ENCODE peak calls at places on chromosome 20, in ten cellular contexts. O is gastrocnemius medialis; T is lung; P is cardiac muscle cell; W is left lung; D is activated CD8-positive, alpha-beta T cell treated with anti-CD3 and anti-CD28 coated beads for 36 hours; N is HFFc6; G is RWPE1; V is IMR-90; X is AG09309. Q is an unnamed sample.

GRCh38 chr20:59776059-59776603 is 157.3 kb downstream of the SYCP2 start:
- DNase-seq in G (no peak), D (no peak), N (no peak), O (no peak), W (no peak), T (no peak), P (no peak), X (no peak), V (no peak), Q (no peak)

GRCh38 chr20:15119852-15120251 is 782.4 kb upstream of the FLRT3 start:
- DNase-seq in P (no peak), G (no peak), W (no peak), O (no peak), N (no peak), T (no peak), V (no peak), X (no peak), D (no peak), Q (no peak)

GRCh38 chr20:12581644-12582350 is 427.0 kb upstream of the SPTLC3 start:
- DNase-seq in W (no peak), T (no peak), N (no peak), D (no peak), V (no peak), G (no peak), O (no peak), P (no peak), X (no peak), Q (no peak)

GRCh38 chr20:609371-609964 is 641 bp downstream of the TCF15 start:
- DNase-seq in P (no peak), N (no peak), V (no peak), T (no peak), O (no peak), G (no peak), D (no peak), X (no peak), W (no peak), Q (peak; percentile 39)

GRCh38 chr20:10242166-10242565 is 23.5 kb downstream of the SNAP25 start:
- DNase-seq in V (no peak), X (no peak), O (no peak), G (no peak), T (no peak), N (no peak), P (no peak), D (no peak), W (no peak), Q (no peak)

GRCh38 chr20:4645621-4646020 is 76.1 kb upstream of the PRND start:
- DNase-seq in P (no peak), N (no peak), D (no peak), W (no peak), O (no peak), T (no peak), X (no peak), V (no peak), G (no peak), Q (no peak)

GRCh38 chr20:32672315-32672981 is 1.3 kb downstream of the C20orf203 start:
- DNase-seq in T (no peak), W (no peak), D (peak; percentile 26), V (no peak), X (no peak), G (no peak), O (no peak), P (no peak), N (no peak), Q (peak; percentile 25)

GRCh38 chr20:59253325-59253724 is 47.1 kb upstream of the EDN3 start:
- DNase-seq in V (no peak), W (no peak), X (no peak), G (no peak), T (no peak), P (no peak), O (no peak), D (peak; percentile 49), N (no peak), Q (no peak)

GRCh38 chr20:17659801-17660200 is 22.2 kb downstream of the RRBP1 start:
- DNase-seq in N (no peak), V (no peak), W (no peak), T (no peak), O (no peak), D (no peak), P (no peak), G (no peak), X (no peak), Q (no peak)

GRCh38 chr20:58197185-58197469 is 31.3 kb downstream of the ANKRD60 start:
- DNase-seq in G (no peak), N (no peak), P (no peak), O (no peak), T (no peak), V (no peak), D (no peak), X (no peak), W (no peak), Q (no peak)

GRCh38 chr20:63326314-63327228 is 33.6 kb downstream of the COL20A1 start:
- DNase-seq in D (no peak), P (no peak), X (no peak), G (no peak), W (no peak), O (no peak), N (no peak), V (no peak), T (no peak), Q (no peak)

DNA sequence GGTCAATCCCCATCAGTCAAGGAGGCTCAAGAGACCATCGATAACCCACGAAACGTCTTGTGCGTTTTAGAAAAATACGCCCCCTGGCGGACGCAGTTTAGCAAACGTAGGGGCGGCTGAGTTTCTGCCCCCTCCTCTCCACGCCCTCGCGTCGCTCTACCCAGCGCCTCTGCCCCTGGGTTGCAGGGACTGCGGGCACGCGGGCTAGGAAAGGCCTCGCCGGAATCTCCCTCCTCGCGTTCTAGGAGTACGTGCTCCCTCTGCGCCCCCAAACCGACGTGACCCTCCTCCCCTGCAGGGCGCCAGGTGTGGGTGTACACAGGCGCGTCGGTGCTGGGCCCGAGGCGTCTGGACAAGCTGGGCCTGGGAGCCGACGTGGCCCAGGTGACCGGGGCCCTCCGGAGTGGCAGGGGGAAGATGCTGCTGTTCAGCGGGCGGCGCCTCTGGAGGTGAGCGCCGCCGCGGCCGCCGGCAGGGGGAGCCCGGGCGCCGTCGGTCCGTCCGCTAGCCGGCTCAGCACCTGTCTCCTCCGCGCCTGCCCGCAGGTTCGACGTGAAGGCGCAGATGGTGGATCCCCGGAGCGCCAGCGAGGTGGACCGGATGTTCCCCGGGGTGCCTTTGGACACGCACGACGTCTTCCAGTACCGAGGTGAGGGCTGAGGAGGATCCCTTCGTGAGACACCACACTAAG is 5.3 kb downstream of the MMP9 start:
- DNase-seq in V (peak; percentile 32), W (no peak), D (peak; percentile 83), N (no peak), X (no peak), P (peak; percentile 69), T (no peak), G (peak; percentile 83), O (no peak), Q (peak; percentile 90)
- TF ChIP-seq CTCF in V (peak; percentile 67), W (peak; percentile 91), D (peak; percentile 99), N (peak; percentile 88), X (peak; percentile 74), P (peak; percentile 70), T (peak; percentile 41), G (peak; percentile 100), O (peak; percentile 75), Q (peak; percentile 85)

GRCh38 chr20:43681468-43681942 is 14.6 kb downstream of the MYBL2 start:
- DNase-seq in T (no peak), O (no peak), W (no peak), X (no peak), G (no peak), P (peak; percentile 30), N (no peak), D (no peak), V (no peak), Q (peak; percentile 32)
- TF ChIP-seq CTCF in T (no peak), O (no peak), W (no peak), X (no peak), G (no peak), P (no peak), N (peak; percentile 55), D (no peak), V (no peak), Q (no peak)

GRCh38 chr20:53579581-53580375 is 13.9 kb downstream of the ZNF217 start:
- DNase-seq in W (peak; percentile 32), D (peak; percentile 50), N (peak; percentile 50), V (peak; percentile 60), G (peak; percentile 86), O (no peak), T (no peak), P (no peak), X (peak; percentile 75), Q (no peak)

GRCh38 chr20:53579266-53579580 is 14.4 kb downstream of the ZNF217 start:
- DNase-seq in W (peak; percentile 3), O (no peak), P (no peak), T (no peak), D (peak; percentile 32), V (no peak), G (no peak), X (no peak), N (no peak), Q (no peak)

GRCh38 chr20:53581444-53582311 is 12.0 kb downstream of the ZNF217 start:
- DNase-seq in N (no peak), D (peak; percentile 38), G (no peak), X (no peak), T (peak; percentile 15), O (no peak), W (no peak), V (no peak), P (no peak), Q (no peak)

GRCh38 chr20:53578492-53579222 is 15.0 kb downstream of the ZNF217 start:
- DNase-seq in O (peak; percentile 30), P (peak; percentile 90), X (peak; percentile 81), W (no peak), V (peak; percentile 89), T (peak; percentile 63), G (peak; percentile 94), N (peak; percentile 82), D (peak; percentile 69), Q (peak; percentile 70)

DNA sequence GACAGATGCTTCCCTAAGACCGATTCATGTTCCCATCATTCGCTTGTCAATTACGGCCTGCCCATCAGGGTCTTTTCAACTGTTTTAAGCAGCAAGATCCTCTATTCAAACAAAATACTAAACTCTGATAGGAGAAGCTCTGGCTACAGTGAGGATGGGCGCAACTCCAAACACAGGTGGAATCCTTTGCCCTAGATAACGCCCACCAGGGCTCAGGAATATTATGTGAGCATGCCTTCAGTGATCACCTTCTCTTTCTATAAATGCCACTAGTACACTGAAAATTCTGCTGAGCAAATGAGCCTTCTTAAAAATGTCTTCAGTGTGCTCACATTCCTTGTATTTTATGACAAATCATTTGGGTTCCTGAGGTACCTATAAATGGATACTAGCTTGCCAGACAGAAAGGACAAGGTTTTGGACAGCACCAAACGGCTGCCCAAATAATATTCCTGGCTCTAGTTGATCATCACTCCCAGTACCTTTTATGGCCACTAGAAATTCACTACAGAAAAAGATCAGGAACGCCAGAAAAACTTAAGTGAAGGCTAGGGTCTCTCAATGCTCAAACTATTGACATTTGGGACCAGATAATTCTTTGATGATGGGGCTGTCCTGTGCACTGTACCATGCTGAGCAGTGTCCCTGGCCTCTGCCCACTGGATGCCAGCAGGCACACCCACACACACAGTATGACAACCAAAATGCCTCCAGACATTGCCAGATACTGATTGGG is 13.1 kb downstream of the ZNF217 start:
- DNase-seq in P (no peak), N (no peak), W (peak; percentile 10), T (peak; percentile 27), G (no peak), O (no peak), V (no peak), D (no peak), X (no peak), Q (no peak)
- TF ChIP-seq CTCF in P (peak; percentile 11), N (peak; percentile 62), W (no peak), T (no peak), G (no peak), O (no peak), V (peak; percentile 16), D (no peak), X (no peak), Q (no peak)

GRCh38 chr20:2545594-2545993 is 9.2 kb downstream of the TMC2 start:
- DNase-seq in O (no peak), G (no peak), D (no peak), T (no peak), N (no peak), P (no peak), X (no peak), W (no peak), V (no peak), Q (no peak)
- TF ChIP-seq CTCF in O (no peak), G (no peak), D (peak; percentile 32), T (no peak), N (no peak), P (no peak), X (no peak), W (no peak), V (no peak), Q (no peak)

Q was measured in GM20000.